ENCODE peak calls at places on chromosomes 11 and 22, in ten cellular contexts. One of them, this sample, is unnamed.

GRCh38 chr11:133181066-133181465 is 351.2 kb downstream of the OPCML start:
- DNase-seq in GM10248: no peak
- DNase-seq in GM23338: no peak
- DNase-seq in IMR-90: no peak
- DNase-seq in brain microvascular endothelial cell: no peak
- DNase-seq in fibroblast of the aortic adventitia: no peak
- DNase-seq in fibroblast of mammary gland: no peak
- DNase-seq in CD8-positive, alpha-beta T cell: no peak
- DNase-seq in HFF-Myc: no peak
- DNase-seq in omental fat pad: no peak
- DNase-seq in this sample: no peak

GRCh38 chr11:116742104-116742503 is 30.7 kb downstream of the BUD13 start:
- DNase-seq in CD8-positive, alpha-beta T cell: no peak
- DNase-seq in fibroblast of the aortic adventitia: peak
- DNase-seq in GM23338: peak
- DNase-seq in IMR-90: peak
- DNase-seq in fibroblast of mammary gland: peak
- DNase-seq in omental fat pad: no peak
- DNase-seq in HFF-Myc: no peak
- DNase-seq in GM10248: no peak
- DNase-seq in brain microvascular endothelial cell: peak
- DNase-seq in this sample: no peak

GRCh38 chr22:47304191-47304831 is 541.9 kb downstream of the TBC1D22A start:
- DNase-seq in CD8-positive, alpha-beta T cell: no peak
- DNase-seq in omental fat pad: no peak
- DNase-seq in HFF-Myc: no peak
- DNase-seq in GM10248: no peak
- DNase-seq in fibroblast of the aortic adventitia: no peak
- DNase-seq in IMR-90: no peak
- DNase-seq in brain microvascular endothelial cell: no peak
- DNase-seq in GM23338: no peak
- DNase-seq in fibroblast of mammary gland: no peak
- DNase-seq in this sample: no peak

GRCh38 chr11:75525433-75526191 is at the start of gene GDPD5:
- DNase-seq in omental fat pad: peak
- DNase-seq in IMR-90: peak
- DNase-seq in fibroblast of the aortic adventitia: peak
- DNase-seq in brain microvascular endothelial cell: peak
- DNase-seq in GM23338: peak
- DNase-seq in CD8-positive, alpha-beta T cell: peak
- DNase-seq in GM10248: peak
- DNase-seq in fibroblast of mammary gland: peak
- DNase-seq in HFF-Myc: no peak
- DNase-seq in this sample: peak

GRCh38 chr11:126878892-126879291 is 121.7 kb downstream of the KIRREL3 start:
- DNase-seq in GM23338: no peak
- DNase-seq in GM10248: no peak
- DNase-seq in HFF-Myc: no peak
- DNase-seq in IMR-90: no peak
- DNase-seq in brain microvascular endothelial cell: no peak
- DNase-seq in fibroblast of the aortic adventitia: no peak
- DNase-seq in CD8-positive, alpha-beta T cell: no peak
- DNase-seq in fibroblast of mammary gland: no peak
- DNase-seq in omental fat pad: no peak
- DNase-seq in this sample: no peak

GRCh38 chr11:127564803-127565202 is 564.2 kb upstream of the KIRREL3 start:
- DNase-seq in fibroblast of mammary gland: no peak
- DNase-seq in IMR-90: peak
- DNase-seq in GM23338: no peak
- DNase-seq in fibroblast of the aortic adventitia: no peak
- DNase-seq in GM10248: no peak
- DNase-seq in HFF-Myc: no peak
- DNase-seq in omental fat pad: no peak
- DNase-seq in CD8-positive, alpha-beta T cell: no peak
- DNase-seq in brain microvascular endothelial cell: no peak
- DNase-seq in this sample: no peak

GRCh38 chr22:35377735-35378134 is 3.2 kb upstream of the HMOX1 start:
- DNase-seq in brain microvascular endothelial cell: no peak
- DNase-seq in fibroblast of mammary gland: no peak
- DNase-seq in omental fat pad: no peak
- DNase-seq in fibroblast of the aortic adventitia: no peak
- DNase-seq in CD8-positive, alpha-beta T cell: no peak
- DNase-seq in IMR-90: no peak
- DNase-seq in GM23338: peak
- DNase-seq in GM10248: no peak
- DNase-seq in HFF-Myc: no peak
- DNase-seq in this sample: no peak

GRCh38 chr11:95512177-95512576 is 277.4 kb downstream of the FAM76B start:
- DNase-seq in GM23338: no peak
- DNase-seq in CD8-positive, alpha-beta T cell: no peak
- DNase-seq in fibroblast of the aortic adventitia: peak
- DNase-seq in omental fat pad: no peak
- DNase-seq in brain microvascular endothelial cell: peak
- DNase-seq in HFF-Myc: no peak
- DNase-seq in fibroblast of mammary gland: peak
- DNase-seq in IMR-90: peak
- DNase-seq in GM10248: no peak
- DNase-seq in this sample: peak

GRCh38 chr22:22085702-22086500 is 103.3 kb upstream of the TOP3B start:
- DNase-seq in fibroblast of mammary gland: peak
- DNase-seq in omental fat pad: no peak
- DNase-seq in fibroblast of the aortic adventitia: no peak
- DNase-seq in IMR-90: peak
- DNase-seq in brain microvascular endothelial cell: peak
- DNase-seq in GM10248: no peak
- DNase-seq in HFF-Myc: no peak
- DNase-seq in GM23338: no peak
- DNase-seq in CD8-positive, alpha-beta T cell: no peak
- DNase-seq in this sample: no peak

GRCh38 chr22:43199541-43199940 is 12.6 kb upstream of the TTLL12 start:
- DNase-seq in brain microvascular endothelial cell: no peak
- DNase-seq in GM10248: no peak
- DNase-seq in IMR-90: no peak
- DNase-seq in fibroblast of the aortic adventitia: no peak
- DNase-seq in HFF-Myc: no peak
- DNase-seq in fibroblast of mammary gland: no peak
- DNase-seq in CD8-positive, alpha-beta T cell: no peak
- DNase-seq in omental fat pad: no peak
- DNase-seq in GM23338: no peak
- DNase-seq in this sample: no peak

GRCh38 chr22:42033263-42034181 is 34.9 kb downstream of the WBP2NL start:
- DNase-seq in CD8-positive, alpha-beta T cell: no peak
- DNase-seq in IMR-90: no peak
- DNase-seq in fibroblast of mammary gland: no peak
- DNase-seq in fibroblast of the aortic adventitia: no peak
- DNase-seq in GM10248: no peak
- DNase-seq in HFF-Myc: no peak
- DNase-seq in brain microvascular endothelial cell: no peak
- DNase-seq in omental fat pad: no peak
- DNase-seq in GM23338: no peak
- DNase-seq in this sample: no peak

GRCh38 chr11:16151138-16151537 is 205.2 kb downstream of the SOX6 start:
- DNase-seq in fibroblast of the aortic adventitia: no peak
- DNase-seq in CD8-positive, alpha-beta T cell: no peak
- DNase-seq in brain microvascular endothelial cell: no peak
- DNase-seq in omental fat pad: no peak
- DNase-seq in GM10248: no peak
- DNase-seq in HFF-Myc: no peak
- DNase-seq in GM23338: no peak
- DNase-seq in IMR-90: no peak
- DNase-seq in fibroblast of mammary gland: no peak
- DNase-seq in this sample: no peak

GRCh38 chr11:86196291-86196690 is 48.3 kb upstream of the EED start:
- DNase-seq in CD8-positive, alpha-beta T cell: no peak
- DNase-seq in GM23338: no peak
- DNase-seq in fibroblast of the aortic adventitia: no peak
- DNase-seq in fibroblast of mammary gland: no peak
- DNase-seq in GM10248: no peak
- DNase-seq in brain microvascular endothelial cell: no peak
- DNase-seq in IMR-90: no peak
- DNase-seq in HFF-Myc: no peak
- DNase-seq in omental fat pad: no peak
- DNase-seq in this sample: no peak

GRCh38 chr11:132008872-132009271 is 638.5 kb downstream of the NTM start:
- DNase-seq in CD8-positive, alpha-beta T cell: no peak
- DNase-seq in omental fat pad: no peak
- DNase-seq in GM23338: peak
- DNase-seq in fibroblast of mammary gland: no peak
- DNase-seq in GM10248: no peak
- DNase-seq in HFF-Myc: no peak
- DNase-seq in fibroblast of the aortic adventitia: no peak
- DNase-seq in brain microvascular endothelial cell: no peak
- DNase-seq in IMR-90: no peak
- DNase-seq in this sample: no peak

GRCh38 chr11:48093323-48093722 is 113.0 kb downstream of the PTPRJ start:
- DNase-seq in GM23338: no peak
- DNase-seq in omental fat pad: no peak
- DNase-seq in GM10248: no peak
- DNase-seq in fibroblast of mammary gland: peak
- DNase-seq in IMR-90: no peak
- DNase-seq in fibroblast of the aortic adventitia: no peak
- DNase-seq in HFF-Myc: no peak
- DNase-seq in CD8-positive, alpha-beta T cell: no peak
- DNase-seq in brain microvascular endothelial cell: no peak
- DNase-seq in this sample: no peak

GRCh38 chr11:65588199-65589054 is 7.2 kb downstream of the KCNK7 start:
- DNase-seq in fibroblast of the aortic adventitia: peak
- DNase-seq in brain microvascular endothelial cell: no peak
- DNase-seq in CD8-positive, alpha-beta T cell: peak
- DNase-seq in GM10248: peak
- DNase-seq in GM23338: peak
- DNase-seq in fibroblast of mammary gland: peak
- DNase-seq in IMR-90: peak
- DNase-seq in HFF-Myc: no peak
- DNase-seq in omental fat pad: no peak
- DNase-seq in this sample: no peak

GRCh38 chr11:62108017-62108750 is 15.6 kb upstream of the INCENP start:
- DNase-seq in fibroblast of mammary gland: peak
- DNase-seq in fibroblast of the aortic adventitia: peak
- DNase-seq in brain microvascular endothelial cell: peak
- DNase-seq in IMR-90: peak
- DNase-seq in GM23338: peak
- DNase-seq in omental fat pad: no peak
- DNase-seq in HFF-Myc: peak
- DNase-seq in GM10248: peak
- DNase-seq in CD8-positive, alpha-beta T cell: peak
- DNase-seq in this sample: peak

GRCh38 chr11:123567466-123567865 is 87.0 kb downstream of the SCN3B start:
- DNase-seq in HFF-Myc: no peak
- DNase-seq in omental fat pad: no peak
- DNase-seq in brain microvascular endothelial cell: no peak
- DNase-seq in GM23338: no peak
- DNase-seq in CD8-positive, alpha-beta T cell: no peak
- DNase-seq in fibroblast of the aortic adventitia: no peak
- DNase-seq in GM10248: no peak
- DNase-seq in IMR-90: no peak
- DNase-seq in fibroblast of mammary gland: no peak
- DNase-seq in this sample: no peak

GRCh38 chr22:50613291-50613981 is 12.8 kb downstream of the MAPK8IP2 start:
- DNase-seq in brain microvascular endothelial cell: no peak
- DNase-seq in fibroblast of the aortic adventitia: peak
- DNase-seq in GM23338: peak
- DNase-seq in omental fat pad: no peak
- DNase-seq in CD8-positive, alpha-beta T cell: no peak
- DNase-seq in fibroblast of mammary gland: peak
- DNase-seq in GM10248: no peak
- DNase-seq in HFF-Myc: no peak
- DNase-seq in IMR-90: no peak
- DNase-seq in this sample: no peak
- TF ChIP-seq CTCF in brain microvascular endothelial cell: no peak
- TF ChIP-seq CTCF in fibroblast of the aortic adventitia: no peak
- TF ChIP-seq CTCF in GM23338: peak
- TF ChIP-seq CTCF in omental fat pad: no peak
- TF ChIP-seq CTCF in CD8-positive, alpha-beta T cell: no peak
- TF ChIP-seq CTCF in fibroblast of mammary gland: no peak
- TF ChIP-seq CTCF in GM10248: no peak
- TF ChIP-seq CTCF in HFF-Myc: no peak
- TF ChIP-seq CTCF in IMR-90: no peak
- TF ChIP-seq CTCF in this sample: no peak

DNA sequence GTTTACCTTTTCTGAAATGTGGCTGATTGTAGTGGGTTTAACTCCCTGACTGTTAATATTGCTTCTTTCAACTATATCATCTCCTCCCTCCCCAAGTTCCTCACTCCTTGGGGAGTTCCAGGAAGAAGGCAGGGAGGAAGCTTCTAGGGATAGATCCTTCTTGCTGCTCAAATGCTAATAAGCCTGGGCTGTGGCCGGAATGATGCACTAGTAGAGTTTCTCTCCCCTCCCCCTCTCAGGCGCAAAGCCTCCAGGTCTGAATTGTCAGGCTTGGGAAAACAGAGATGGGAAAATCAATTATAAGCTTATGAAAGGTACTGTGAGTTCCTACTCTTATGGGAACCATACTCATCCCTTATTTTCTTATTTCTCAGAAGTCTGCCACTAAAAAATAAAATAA is 30.8 kb downstream of the FEZ1 start:
- DNase-seq in HFF-Myc: no peak
- DNase-seq in fibroblast of mammary gland: no peak
- DNase-seq in brain microvascular endothelial cell: no peak
- DNase-seq in omental fat pad: no peak
- DNase-seq in fibroblast of the aortic adventitia: no peak
- DNase-seq in IMR-90: no peak
- DNase-seq in GM10248: no peak
- DNase-seq in CD8-positive, alpha-beta T cell: no peak
- DNase-seq in GM23338: peak
- DNase-seq in this sample: no peak
- TF ChIP-seq CTCF in HFF-Myc: no peak
- TF ChIP-seq CTCF in fibroblast of mammary gland: no peak
- TF ChIP-seq CTCF in brain microvascular endothelial cell: no peak
- TF ChIP-seq CTCF in omental fat pad: no peak
- TF ChIP-seq CTCF in fibroblast of the aortic adventitia: no peak
- TF ChIP-seq CTCF in IMR-90: no peak
- TF ChIP-seq CTCF in GM10248: no peak
- TF ChIP-seq CTCF in CD8-positive, alpha-beta T cell: no peak
- TF ChIP-seq CTCF in GM23338: no peak
- TF ChIP-seq CTCF in this sample: no peak

GRCh38 chr11:96827164-96827563 is 437.4 kb downstream of the JRKL start:
- DNase-seq in CD8-positive, alpha-beta T cell: no peak
- DNase-seq in brain microvascular endothelial cell: no peak
- DNase-seq in IMR-90: peak
- DNase-seq in omental fat pad: no peak
- DNase-seq in HFF-Myc: no peak
- DNase-seq in GM23338: peak
- DNase-seq in fibroblast of the aortic adventitia: peak
- DNase-seq in fibroblast of mammary gland: peak
- DNase-seq in GM10248: no peak
- DNase-seq in this sample: no peak
- TF ChIP-seq CTCF in CD8-positive, alpha-beta T cell: no peak
- TF ChIP-seq CTCF in brain microvascular endothelial cell: no peak
- TF ChIP-seq CTCF in IMR-90: peak
- TF ChIP-seq CTCF in omental fat pad: no peak
- TF ChIP-seq CTCF in HFF-Myc: no peak
- TF ChIP-seq CTCF in GM23338: peak
- TF ChIP-seq CTCF in fibroblast of the aortic adventitia: peak
- TF ChIP-seq CTCF in fibroblast of mammary gland: peak
- TF ChIP-seq CTCF in GM10248: no peak
- TF ChIP-seq CTCF in this sample: no peak

DNA sequence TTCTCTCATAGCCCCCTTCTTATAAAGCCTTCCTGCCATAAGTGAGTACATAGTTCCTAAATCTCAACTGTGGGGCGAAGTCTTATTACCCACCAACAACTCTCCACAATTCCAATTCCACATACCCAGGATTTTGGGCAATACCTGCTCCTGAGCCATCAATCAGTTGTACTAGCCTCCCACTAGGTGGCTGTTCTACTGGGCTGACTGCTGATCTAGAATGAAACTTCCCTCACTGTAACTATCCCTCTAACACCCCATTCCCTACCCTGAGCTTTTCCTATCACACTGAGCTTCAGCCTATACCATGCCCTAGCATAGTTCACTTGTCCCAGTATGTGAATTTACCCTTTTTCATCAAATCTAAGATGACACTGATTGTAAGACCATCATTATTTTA is 52.5 kb downstream of the RRAS2 start:
- DNase-seq in CD8-positive, alpha-beta T cell: no peak
- DNase-seq in GM10248: no peak
- DNase-seq in fibroblast of mammary gland: no peak
- DNase-seq in fibroblast of the aortic adventitia: no peak
- DNase-seq in omental fat pad: no peak
- DNase-seq in brain microvascular endothelial cell: no peak
- DNase-seq in IMR-90: no peak
- DNase-seq in GM23338: peak
- DNase-seq in HFF-Myc: no peak
- DNase-seq in this sample: no peak
- TF ChIP-seq CTCF in CD8-positive, alpha-beta T cell: no peak
- TF ChIP-seq CTCF in GM10248: no peak
- TF ChIP-seq CTCF in fibroblast of mammary gland: peak
- TF ChIP-seq CTCF in fibroblast of the aortic adventitia: peak
- TF ChIP-seq CTCF in omental fat pad: no peak
- TF ChIP-seq CTCF in brain microvascular endothelial cell: peak
- TF ChIP-seq CTCF in IMR-90: no peak
- TF ChIP-seq CTCF in GM23338: peak
- TF ChIP-seq CTCF in HFF-Myc: no peak
- TF ChIP-seq CTCF in this sample: no peak